ENCODE peak calls at places on chromosomes 12 and 14, in ten cellular contexts. N, B, G, P, Q, C, S, R, U and H are unnamed samples.

GRCh38 chr12:69052613-69053408 is 119.8 kb upstream of the CPM start:
- DNase-seq in N (peak; percentile 78), B (peak; percentile 73), G (no peak), P (no peak), Q (no peak), C (no peak), S (peak; percentile 90), R (peak; percentile 91), U (peak; percentile 52), H (no peak)

GRCh38 chr12:55830601-55831406 is 1.4 kb upstream of the DNAJC14 start:
- DNase-seq in N (peak; percentile 80), B (peak; percentile 81), G (peak; percentile 79), P (peak; percentile 85), Q (peak; percentile 61), C (peak; percentile 75), S (peak; percentile 92), R (peak; percentile 47), U (peak; percentile 81), H (peak; percentile 79)

GRCh38 chr14:35277179-35277578 is 15.0 kb upstream of the PSMA6 start:
- DNase-seq in N (no peak), B (no peak), G (no peak), P (no peak), Q (no peak), C (no peak), S (peak; percentile 54), R (no peak), U (no peak), H (no peak)

GRCh38 chr14:64745511-64746041 is 41.4 kb downstream of the PLEKHG3 start:
- DNase-seq in N (peak; percentile 55), B (peak; percentile 28), G (no peak), P (no peak), Q (no peak), C (no peak), S (peak; percentile 66), R (peak; percentile 37), U (no peak), H (peak; percentile 38)

GRCh38 chr12:26704684-26705475 is 128.1 kb downstream of the ITPR2 start:
- DNase-seq in N (no peak), B (no peak), G (no peak), P (no peak), Q (no peak), C (no peak), S (no peak), R (peak; percentile 64), U (no peak), H (no peak)

GRCh38 chr12:114743799-114744198 is 59.8 kb upstream of the TBX3 start:
- DNase-seq in N (no peak), B (no peak), G (no peak), P (no peak), Q (no peak), C (no peak), S (no peak), R (no peak), U (no peak), H (no peak)

GRCh38 chr12:79547735-79548347 is 142.9 kb downstream of the PAWR start:
- DNase-seq in N (peak; percentile 79), B (peak; percentile 83), G (no peak), P (no peak), Q (no peak), C (peak; percentile 51), S (peak; percentile 88), R (peak; percentile 60), U (peak; percentile 71), H (peak; percentile 64)

GRCh38 chr12:46404225-46404631 is 31.7 kb upstream of the SLC38A2 start:
- DNase-seq in N (peak; percentile 91), B (peak; percentile 59), G (no peak), P (no peak), Q (no peak), C (no peak), S (no peak), R (peak; percentile 97), U (no peak), H (no peak)

GRCh38 chr14:55580401-55581010 is 499 bp downstream of the KTN1 start:
- DNase-seq in N (peak; percentile 30), B (no peak), G (peak; percentile 64), P (peak; percentile 76), Q (peak; percentile 55), C (peak; percentile 75), S (peak; percentile 80), R (no peak), U (peak; percentile 71), H (peak; percentile 80)

GRCh38 chr14:66037361-66037760 is 448.8 kb upstream of the CCDC196 start:
- DNase-seq in N (no peak), B (no peak), G (no peak), P (no peak), Q (no peak), C (no peak), S (no peak), R (no peak), U (no peak), H (no peak)

GRCh38 chr14:90758959-90759358 is 57.3 kb downstream of the TTC7B start:
- DNase-seq in N (peak; percentile 42), B (peak; percentile 15), G (peak; percentile 64), P (peak; percentile 78), Q (peak; percentile 61), C (peak; percentile 4), S (no peak), R (no peak), U (no peak), H (no peak)

GRCh38 chr12:15883536-15883935 is 1.3 kb downstream of the STRAP start:
- DNase-seq in N (peak; percentile 25), B (no peak), G (no peak), P (no peak), Q (no peak), C (peak; percentile 27), S (no peak), R (no peak), U (no peak), H (no peak)
- H3K4me1 ChIP-seq in N (peaks cover 22% of the 10 kb centered on the region), B (no peaks in the 10 kb centered on the region), G (peaks cover 45% of the 10 kb centered on the region), P (peaks cover 20% of the 10 kb centered on the region), Q (peaks cover 3% of the 10 kb centered on the region), C (peaks cover 18% of the 10 kb centered on the region), S (no peaks in the 10 kb centered on the region), R (peaks cover 25% of the 10 kb centered on the region), U (peaks cover 13% of the 10 kb centered on the region), H (peaks cover 20% of the 10 kb centered on the region)

DNA sequence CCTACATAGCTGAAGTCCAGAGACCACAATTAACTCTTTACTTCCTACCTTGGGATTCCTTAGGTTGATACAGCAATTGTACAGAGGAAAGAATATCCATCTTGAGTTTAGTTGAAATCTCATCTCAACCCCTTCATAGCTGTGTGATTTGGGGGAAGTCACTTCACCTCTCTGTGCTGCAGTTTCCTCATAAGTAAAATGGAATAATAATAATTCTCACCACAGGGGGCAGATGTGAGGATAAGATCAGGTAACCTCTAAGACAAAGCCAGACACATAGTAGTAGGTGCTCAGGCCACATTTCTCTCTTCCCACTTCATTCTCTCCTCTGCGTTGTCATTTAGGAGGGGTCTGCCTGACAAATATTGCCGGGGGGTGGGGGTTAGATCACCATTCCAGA is 6.7 kb downstream of the FOXN4 start:
- DNase-seq in N (no peak), B (no peak), G (no peak), P (no peak), Q (no peak), C (peak; percentile 57), S (no peak), R (no peak), U (peak; percentile 31), H (no peak)
- TF ChIP-seq CTCF in N (peak; percentile 15), B (no peak), G (no peak), P (no peak), Q (peak; percentile 23), C (peak; percentile 72), S (no peak), R (no peak), U (no peak), H (no peak)

GRCh38 chr12:12399161-12399560 is 42.3 kb downstream of the BORCS5 start:
- DNase-seq in N (no peak), B (no peak), G (no peak), P (no peak), Q (no peak), C (no peak), S (no peak), R (no peak), U (no peak), H (no peak)

GRCh38 chr12:12397184-12397583 is 40.3 kb downstream of the BORCS5 start:
- DNase-seq in N (no peak), B (no peak), G (no peak), P (no peak), Q (no peak), C (no peak), S (no peak), R (no peak), U (no peak), H (no peak)

GRCh38 chr12:12399906-12400305 is 43.0 kb downstream of the BORCS5 start:
- DNase-seq in N (peak; percentile 30), B (no peak), G (no peak), P (no peak), Q (no peak), C (no peak), S (no peak), R (no peak), U (no peak), H (no peak)

GRCh38 chr12:12396727-12397126 is 39.8 kb downstream of the BORCS5 start:
- DNase-seq in N (no peak), B (no peak), G (no peak), P (no peak), Q (no peak), C (no peak), S (no peak), R (no peak), U (no peak), H (no peak)

DNA sequence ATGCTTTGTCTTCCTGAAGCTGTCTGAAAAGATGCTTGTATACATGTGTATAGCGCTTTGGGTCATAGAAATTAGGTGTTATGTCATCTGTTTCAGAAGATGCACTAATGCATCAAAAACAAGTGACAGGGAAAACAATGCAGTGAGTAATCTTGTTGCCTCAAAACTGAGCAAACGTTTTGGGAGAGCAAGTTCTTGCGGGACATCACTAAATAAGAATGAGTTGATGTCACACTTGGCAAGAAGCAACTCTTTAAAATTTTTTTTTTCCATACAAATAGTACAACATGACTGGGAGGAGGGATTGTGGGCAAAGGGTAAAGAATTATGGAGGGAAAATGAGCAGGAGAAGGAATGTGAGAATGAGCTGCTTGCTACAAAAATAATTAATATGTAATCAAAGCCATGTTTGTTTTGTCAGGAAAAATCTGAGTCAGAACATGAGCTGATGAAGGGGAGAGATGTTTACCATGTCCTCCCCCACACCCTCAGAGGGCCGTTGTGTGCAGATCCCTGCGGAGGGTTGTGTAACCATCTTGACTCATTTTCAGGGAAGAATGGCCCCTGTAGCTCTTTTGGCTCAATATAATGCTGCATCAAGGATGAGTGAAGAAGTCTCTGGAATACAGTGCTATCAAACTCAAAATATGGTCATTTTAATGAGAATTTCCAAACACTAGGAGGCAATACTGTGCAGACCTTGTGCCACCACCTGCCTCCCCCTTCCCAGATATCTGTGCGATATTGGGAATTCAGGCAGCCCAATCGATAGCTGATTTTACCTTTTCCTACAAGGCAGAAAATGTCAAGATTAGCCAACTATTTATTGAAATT is 41.4 kb downstream of the BORCS5 start:
- DNase-seq in N (peak; percentile 98), B (peak; percentile 98), G (peak; percentile 60), P (no peak), Q (no peak), C (no peak), S (no peak), R (peak; percentile 98), U (peak; percentile 82), H (no peak)
- H3K4me1 ChIP-seq in N (no peaks in the 10 kb centered on the region), B (peaks cover 13% of the 10 kb centered on the region), G (no peaks in the 10 kb centered on the region), P (peaks cover 2% of the 10 kb centered on the region), Q (no peaks in the 10 kb centered on the region), C (no peaks in the 10 kb centered on the region), S (no peaks in the 10 kb centered on the region), R (peaks cover 17% of the 10 kb centered on the region), U (peaks cover 20% of the 10 kb centered on the region), H (peaks cover 9% of the 10 kb centered on the region)

GRCh38 chr12:123237646-123238329 is 4.6 kb downstream of the MTRFR start:
- DNase-seq in N (peak; percentile 81), B (peak; percentile 77), G (peak; percentile 62), P (no peak), Q (peak; percentile 63), C (peak; percentile 71), S (peak; percentile 87), R (peak; percentile 22), U (peak; percentile 81), H (peak; percentile 53)
- TF ChIP-seq CTCF in N (peak; percentile 74), B (peak; percentile 66), G (peak; percentile 69), P (peak; percentile 28), Q (peak; percentile 77), C (peak; percentile 90), S (peak; percentile 86), R (peak; percentile 87), U (peak; percentile 91), H (peak; percentile 73)